ENCODE peak calls at places on chromosomes 7 and 10, in eight cellular contexts. D is OCI-LY7, A is H9, L is fibroblast of lung, Z is IMR-90, Q is H1, X is PC-3, G is astrocyte. Y is an unnamed sample.

GRCh38 chr7:106640368-106641141 is 20.4 kb downstream of the CCDC71L start:
- DNase-seq in L (no peak), Q (no peak), G (peak; percentile 57), Z (peak; percentile 81), X (no peak), D (no peak), A (no peak), Y (no peak)

GRCh38 chr7:27928001-27928400 is 188.0 kb downstream of the TAX1BP1 start:
- DNase-seq in Q (no peak), A (no peak), Z (no peak), D (no peak), G (no peak), L (no peak), X (no peak), Y (no peak)

GRCh38 chr7:11623093-11623678 is 208.8 kb downstream of the THSD7A start:
- DNase-seq in Z (no peak), L (no peak), G (no peak), A (no peak), D (no peak), Q (no peak), X (no peak), Y (no peak)

GRCh38 chr10:111392910-111393309 is 316.1 kb downstream of the ADRA2A start:
- DNase-seq in Q (no peak), D (no peak), X (no peak), A (no peak), L (no peak), Z (no peak), G (no peak), Y (no peak)

GRCh38 chr7:50822110-50822509 is 39.4 kb upstream of the GRB10 start:
- DNase-seq in Q (no peak), X (peak; percentile 56), Z (no peak), L (no peak), D (no peak), G (no peak), A (no peak), Y (no peak)

GRCh38 chr10:24384954-24385353 is 176.0 kb downstream of the KIAA1217 start:
- DNase-seq in Z (no peak), D (no peak), A (no peak), Q (no peak), G (peak; percentile 18), L (no peak), X (no peak), Y (no peak)

GRCh38 chr7:26188291-26188999 is 12.1 kb downstream of the HNRNPA2B1 start:
- DNase-seq in D (no peak), L (no peak), Q (no peak), Z (no peak), A (no peak), G (no peak), X (peak; percentile 3), Y (no peak)

GRCh38 chr7:35727571-35727970 is 32.6 kb upstream of the HERPUD2 start:
- DNase-seq in L (no peak), X (no peak), G (no peak), D (peak; percentile 62), Z (no peak), A (no peak), Q (no peak), Y (peak; percentile 41)

GRCh38 chr10:122267849-122268737 is 3.0 kb upstream of the BTBD16 start:
- DNase-seq in G (no peak), A (peak; percentile 74), X (peak; percentile 50), D (peak; percentile 56), Z (peak; percentile 25), L (peak; percentile 30), Q (peak; percentile 88), Y (peak; percentile 82)

GRCh38 chr10:88186335-88186734 is 322.9 kb downstream of the PTEN start:
- DNase-seq in G (peak; percentile 63), Q (no peak), L (peak; percentile 79), X (no peak), Z (peak; percentile 87), D (no peak), A (no peak), Y (peak; percentile 54)

GRCh38 chr7:84614821-84615506 is 420.4 kb upstream of the SEMA3A start:
- DNase-seq in G (no peak), A (no peak), L (peak; percentile 40), Q (no peak), D (no peak), Z (no peak), X (peak; percentile 31), Y (no peak)

GRCh38 chr7:93228302-93228701 is 2.0 kb upstream of the HEPACAM2 start:
- DNase-seq in Q (no peak), G (peak; percentile 31), D (peak; percentile 82), A (no peak), L (peak; percentile 74), X (peak; percentile 81), Z (peak; percentile 70), Y (no peak)

GRCh38 chr7:155338632-155339320 is 41.1 kb downstream of the INSIG1 start:
- DNase-seq in X (no peak), A (no peak), G (no peak), Z (no peak), D (no peak), Q (peak; percentile 40), L (no peak), Y (peak; percentile 70)

GRCh38 chr10:22891797-22892196 is 36.1 kb upstream of the ARMC3 start:
- DNase-seq in Z (no peak), L (no peak), A (no peak), Q (no peak), G (no peak), X (no peak), D (no peak), Y (no peak)

GRCh38 chr7:142039231-142039630 is 43.6 kb downstream of the MGAM start:
- DNase-seq in X (no peak), A (no peak), G (no peak), L (no peak), Q (no peak), Z (no peak), D (no peak), Y (no peak)

GRCh38 chr10:10092581-10092980 is 925.1 kb upstream of the CELF2 start:
- DNase-seq in L (peak; percentile 86), A (peak; percentile 31), X (no peak), D (no peak), G (peak; percentile 28), Z (peak; percentile 21), Q (peak; percentile 45), Y (peak; percentile 32)

GRCh38 chr10:73910401-73910763 is 550 bp upstream of the PLAU start:
- DNase-seq in Z (peak; percentile 43), X (peak; percentile 69), A (no peak), L (no peak), Q (no peak), D (peak; percentile 67), G (no peak), Y (no peak)

GRCh38 chr10:79416578-79417255 is 28.7 kb downstream of the ZCCHC24 start:
- DNase-seq in D (no peak), A (no peak), Z (no peak), L (no peak), Q (no peak), X (no peak), G (no peak), Y (no peak)

GRCh38 chr7:158858592-158859503 is 2.5 kb downstream of the DYNC2I1 start:
- DNase-seq in Q (peak; percentile 54), G (no peak), Z (no peak), D (no peak), X (peak; percentile 67), L (peak; percentile 28), A (peak; percentile 65), Y (no peak)

GRCh38 chr10:132301371-132302330 is 6.1 kb downstream of the STK32C start:
- DNase-seq in L (no peak), D (no peak), Z (no peak), X (no peak), A (no peak), G (no peak), Q (no peak), Y (peak; percentile 66)

DNA sequence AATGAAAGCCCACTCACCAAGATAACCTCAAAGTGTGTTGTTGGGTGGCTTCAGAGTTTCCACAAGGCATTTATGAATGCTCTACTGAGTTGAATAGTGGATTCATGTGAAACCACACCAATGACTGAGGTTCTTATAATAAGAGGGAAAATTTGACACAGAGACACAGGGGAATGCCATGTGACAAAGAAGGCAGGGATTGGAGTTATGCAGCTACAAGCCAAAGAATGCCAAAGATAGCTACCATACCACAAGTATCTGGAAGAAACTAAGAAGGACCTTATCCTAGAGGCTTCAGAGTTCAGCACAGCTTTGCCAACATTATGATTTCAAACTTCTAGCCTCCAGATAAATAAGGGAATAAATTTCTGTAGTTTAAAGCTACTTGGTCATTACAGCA is 68.0 kb upstream of the PCDH15 start:
- DNase-seq in X (no peak), D (no peak), A (no peak), G (peak; percentile 23), L (no peak), Q (no peak), Z (no peak), Y (peak; percentile 19)
- TF ChIP-seq CTCF in X (no peak), D (no peak), A (no peak), G (no peak), L (no peak), Q (no peak), Z (no peak), Y (no peak)

GRCh38 chr10:75115137-75115536 is 3.7 kb downstream of the SAMD8 start:
- DNase-seq in Z (peak; percentile 43), D (no peak), L (peak; percentile 66), G (no peak), A (no peak), Q (no peak), X (no peak), Y (peak; percentile 36)
- H4K20me1 ChIP-seq in Z (peaks cover 61% of the 10 kb centered on the region), D (peaks cover 6% of the 10 kb centered on the region), L (peaks cover 3% of the 10 kb centered on the region), G (peaks cover 68% of the 10 kb centered on the region), A (no peaks in the 10 kb centered on the region), Q (peaks cover 2% of the 10 kb centered on the region), X (peaks cover 35% of the 10 kb centered on the region), Y (peaks cover 41% of the 10 kb centered on the region)

GRCh38 chr7:148714498-148714897 is 15.8 kb downstream of the CUL1 start:
- DNase-seq in Q (no peak), L (no peak), Z (no peak), A (no peak), X (no peak), G (no peak), D (no peak), Y (no peak)
- H3K4me1 ChIP-seq in Q (peaks cover 6% of the 10 kb centered on the region), L (no peaks in the 10 kb centered on the region), Z (peaks cover 5% of the 10 kb centered on the region), A (peaks cover 5% of the 10 kb centered on the region), X (peaks cover 26% of the 10 kb centered on the region), G (peaks cover 4% of the 10 kb centered on the region), D (peaks cover 64% of the 10 kb centered on the region), Y (peaks cover 3% of the 10 kb centered on the region)

DNA sequence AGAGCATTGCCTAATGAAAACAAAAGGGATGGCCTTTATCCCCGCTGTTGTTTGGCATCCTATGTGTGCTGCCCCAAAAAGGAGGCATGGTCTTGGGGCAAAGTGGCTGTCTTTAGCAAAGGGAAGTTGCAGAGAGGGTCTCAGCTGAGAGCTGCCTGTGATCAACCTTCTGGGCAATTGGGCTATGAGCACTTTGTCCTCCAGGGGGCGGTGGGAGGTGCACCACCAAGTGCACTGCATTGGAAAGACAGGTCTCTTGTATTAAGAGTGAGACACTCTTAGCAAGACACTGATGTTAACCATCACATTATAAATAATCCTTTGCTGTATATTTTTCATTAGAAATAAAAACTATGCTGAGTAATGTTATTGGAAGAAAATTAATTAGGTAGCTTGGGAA is 314.8 kb downstream of the POM121L12 start:
- DNase-seq in L (no peak), A (peak; percentile 79), X (peak; percentile 21), Z (no peak), Q (peak; percentile 90), G (no peak), D (peak; percentile 4), Y (no peak)
- TF ChIP-seq CTCF in L (no peak), A (peak; percentile 90), X (peak; percentile 54), Z (no peak), Q (peak; percentile 88), G (peak; percentile 19), D (peak; percentile 72), Y (no peak)

GRCh38 chr7:100434297-100435144 is 1.8 kb downstream of the PPP1R35 start:
- DNase-seq in D (no peak), L (no peak), Z (no peak), X (no peak), G (no peak), A (no peak), Q (no peak), Y (no peak)
- H4K20me1 ChIP-seq in D (peaks cover 9% of the 10 kb centered on the region), L (no peaks in the 10 kb centered on the region), Z (peaks cover 10% of the 10 kb centered on the region), X (no peaks in the 10 kb centered on the region), G (peaks cover 44% of the 10 kb centered on the region), A (no peaks in the 10 kb centered on the region), Q (peaks cover 8% of the 10 kb centered on the region), Y (peaks cover 20% of the 10 kb centered on the region)

Y was measured in osteoblast.